ENCODE peak calls at places on chromosomes 12 and 14, in five cellular contexts. E is A549, B is lung, K is Peyer's patch, Q is ascending aorta. A is an unnamed sample.

GRCh38 chr12:32148372-32148771 is 41.7 kb downstream of the BICD1 start:
- DNase-seq in B (no peak), K (no peak), Q (no peak), E (peak), A (no peak)

GRCh38 chr12:765861-766260 is 13.5 kb downstream of the WNK1 start:
- DNase-seq in Q (no peak), B (no peak), E (no peak), K (no peak), A (no peak)

GRCh38 chr12:106583578-106584103 is 837 bp downstream of the RFX4 start:
- DNase-seq in K (no peak), B (no peak), Q (no peak), E (peak), A (no peak)

GRCh38 chr14:24145700-24146621 is at the start of gene PSME2:
- DNase-seq in Q (no peak), E (no peak), B (no peak), K (no peak), A (no peak)

GRCh38 chr12:25052191-25053020 is 103.5 kb upstream of the BCAT1 start:
- DNase-seq in B (peak), K (peak), E (no peak), Q (no peak), A (no peak)

GRCh38 chr12:121839993-121840761 is 18.5 kb downstream of the HPD start:
- DNase-seq in K (no peak), B (peak), E (no peak), Q (no peak), A (peak)

GRCh38 chr12:38116968-38117367 is 199.6 kb upstream of the ALG10B start:
- DNase-seq in B (no peak), E (no peak), Q (no peak), K (no peak), A (no peak)

GRCh38 chr14:32727827-32728226 is 210.9 kb upstream of the NPAS3 start:
- DNase-seq in B (no peak), K (no peak), Q (no peak), E (no peak), A (no peak)

GRCh38 chr12:77190022-77190421 is 124.7 kb upstream of the E2F7 start:
- DNase-seq in Q (no peak), K (no peak), E (no peak), B (no peak), A (no peak)

GRCh38 chr12:107571492-107571891 is 114.1 kb upstream of the PWP1 start:
- DNase-seq in E (no peak), Q (no peak), B (no peak), K (no peak), A (no peak)

GRCh38 chr12:132395908-132396305 is 66.5 kb upstream of the GALNT9 start:
- DNase-seq in Q (peak), B (no peak), E (no peak), K (no peak), A (no peak)

GRCh38 chr12:110744697-110745264 is 2.1 kb upstream of the PPP1CC start:
- DNase-seq in E (peak), Q (peak), B (no peak), K (no peak), A (no peak)

GRCh38 chr12:48105321-48105866 is 485 bp downstream of the SENP1 start:
- DNase-seq in K (no peak), E (no peak), B (no peak), Q (no peak), A (peak)

GRCh38 chr12:126627596-126627995 is 1562.4 kb downstream of the AACS start:
- DNase-seq in B (no peak), E (no peak), Q (no peak), K (no peak), A (no peak)

GRCh38 chr12:71877335-71878121 is 38.0 kb downstream of the TBC1D15 start:
- DNase-seq in K (no peak), Q (no peak), E (no peak), B (no peak), A (no peak)

GRCh38 chr12:94193623-94194022 is 45.2 kb downstream of the PLXNC1 start:
- DNase-seq in K (no peak), E (no peak), Q (no peak), B (no peak), A (no peak)

GRCh38 chr12:94190623-94191022 is 42.2 kb downstream of the PLXNC1 start:
- DNase-seq in K (no peak), E (no peak), B (no peak), Q (no peak), A (no peak)

GRCh38 chr12:94191023-94191422 is 42.6 kb downstream of the PLXNC1 start:
- DNase-seq in B (no peak), K (no peak), E (no peak), Q (no peak), A (no peak)

GRCh38 chr12:94193168-94193567 is 44.8 kb downstream of the PLXNC1 start:
- DNase-seq in K (no peak), Q (no peak), B (no peak), E (no peak), A (no peak)

DNA sequence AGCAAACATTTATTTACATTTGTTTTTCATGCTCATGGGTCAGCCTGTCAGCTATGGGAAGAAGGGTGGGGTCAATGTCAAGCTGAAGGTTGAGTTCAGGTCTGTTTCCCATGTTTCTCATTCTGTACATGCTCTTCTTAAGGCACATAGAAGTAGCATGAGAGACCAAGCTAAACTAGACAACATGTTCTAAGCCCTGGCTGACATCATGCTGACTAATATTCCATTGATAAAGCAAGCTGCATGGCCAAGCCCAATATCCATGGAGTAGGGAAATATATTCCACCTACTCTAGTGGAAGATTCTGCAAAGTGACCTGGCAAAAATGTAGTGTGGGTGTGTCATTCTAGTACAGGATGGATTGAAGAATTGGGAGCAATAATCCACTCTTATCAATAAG is 44.1 kb downstream of the PLXNC1 start:
- DNase-seq in B (no peak), K (no peak), E (no peak), Q (no peak), A (no peak)
- H3K4me3 ChIP-seq in B (no peak), K (no peak), E (no peak), Q (no peak), A (no peak)

GRCh38 chr14:77007975-77008421 is 20.5 kb downstream of the IRF2BPL start:
- DNase-seq in Q (peak), K (no peak), B (peak), E (no peak), A (peak)
- H3K27ac ChIP-seq in Q (peak), K (peak), B (peak), E (peak), A (peak)

DNA sequence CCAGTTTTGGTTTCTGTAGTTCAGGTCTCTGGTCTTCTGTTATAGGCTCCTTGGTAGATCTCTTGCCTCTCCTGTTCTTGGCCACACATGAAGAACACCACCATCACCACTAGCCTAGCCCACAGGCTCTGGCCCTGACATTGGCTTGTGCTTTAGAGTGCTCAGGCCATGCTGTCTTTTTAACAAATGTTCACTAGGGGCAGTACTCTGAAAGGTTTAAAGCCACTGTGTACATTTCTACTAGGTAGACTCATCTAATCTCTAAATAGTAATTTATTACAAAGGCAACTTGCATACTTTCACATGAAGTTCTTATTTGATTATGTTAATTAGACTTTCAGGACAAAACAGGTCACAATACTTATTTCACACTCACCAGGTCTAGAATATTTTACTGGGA is 38.3 kb downstream of the PDE6H start:
- DNase-seq in Q (no peak), E (peak), K (no peak), B (no peak), A (no peak)
- TF ChIP-seq CTCF in Q (no peak), E (no peak), K (no peak), B (no peak), A (no peak)

GRCh38 chr12:116392061-116392460 is 114.6 kb upstream of the MED13L start:
- DNase-seq in K (no peak), E (no peak), B (no peak), Q (no peak), A (no peak)

GRCh38 chr12:116389990-116390655 is 112.6 kb upstream of the MED13L start:
- DNase-seq in B (no peak), E (peak), Q (peak), K (no peak), A (no peak)

GRCh38 chr12:116389326-116389725 is 111.8 kb upstream of the MED13L start:
- DNase-seq in K (no peak), B (no peak), E (no peak), Q (no peak), A (no peak)

GRCh38 chr12:116390656-116391335 is 113.3 kb upstream of the MED13L start:
- DNase-seq in Q (no peak), K (no peak), E (no peak), B (no peak), A (no peak)

GRCh38 chr12:116391501-116391900 is 114.0 kb upstream of the MED13L start:
- DNase-seq in K (no peak), B (no peak), E (no peak), Q (no peak), A (no peak)
- H3K4me3 ChIP-seq in K (no peak), B (no peak), E (no peak), Q (no peak), A (no peak)

GRCh38 chr12:42957136-42957535 is 367.6 kb upstream of the PRICKLE1 start:
- DNase-seq in E (no peak), K (no peak), Q (no peak), B (no peak), A (no peak)
- H3K27ac ChIP-seq in E (no peak), K (no peak), Q (no peak), B (no peak), A (no peak)

GRCh38 chr12:43282106-43282505 is 269.9 kb downstream of the ADAMTS20 start:
- DNase-seq in Q (no peak), B (no peak), K (no peak), E (peak), A (no peak)
- TF ChIP-seq CTCF in Q (no peak), B (no peak), K (peak), E (peak), A (no peak)

GRCh38 chr12:57087689-57088441 is 1.0 kb upstream of the NAB2 start:
- DNase-seq in B (peak), Q (peak), K (peak), E (peak), A (peak)

GRCh38 chr12:57089259-57090245 is 638 bp downstream of the NAB2 start:
- DNase-seq in Q (peak), K (peak), B (peak), E (no peak), A (peak)

GRCh38 chr12:57086951-57087688 is 1.8 kb upstream of the NAB2 start:
- DNase-seq in Q (peak), K (peak), B (peak), E (peak), A (peak)

GRCh38 chr12:57088442-57089258 is at the start of gene NAB2:
- DNase-seq in Q (peak), E (peak), K (peak), B (peak), A (peak)

DNA sequence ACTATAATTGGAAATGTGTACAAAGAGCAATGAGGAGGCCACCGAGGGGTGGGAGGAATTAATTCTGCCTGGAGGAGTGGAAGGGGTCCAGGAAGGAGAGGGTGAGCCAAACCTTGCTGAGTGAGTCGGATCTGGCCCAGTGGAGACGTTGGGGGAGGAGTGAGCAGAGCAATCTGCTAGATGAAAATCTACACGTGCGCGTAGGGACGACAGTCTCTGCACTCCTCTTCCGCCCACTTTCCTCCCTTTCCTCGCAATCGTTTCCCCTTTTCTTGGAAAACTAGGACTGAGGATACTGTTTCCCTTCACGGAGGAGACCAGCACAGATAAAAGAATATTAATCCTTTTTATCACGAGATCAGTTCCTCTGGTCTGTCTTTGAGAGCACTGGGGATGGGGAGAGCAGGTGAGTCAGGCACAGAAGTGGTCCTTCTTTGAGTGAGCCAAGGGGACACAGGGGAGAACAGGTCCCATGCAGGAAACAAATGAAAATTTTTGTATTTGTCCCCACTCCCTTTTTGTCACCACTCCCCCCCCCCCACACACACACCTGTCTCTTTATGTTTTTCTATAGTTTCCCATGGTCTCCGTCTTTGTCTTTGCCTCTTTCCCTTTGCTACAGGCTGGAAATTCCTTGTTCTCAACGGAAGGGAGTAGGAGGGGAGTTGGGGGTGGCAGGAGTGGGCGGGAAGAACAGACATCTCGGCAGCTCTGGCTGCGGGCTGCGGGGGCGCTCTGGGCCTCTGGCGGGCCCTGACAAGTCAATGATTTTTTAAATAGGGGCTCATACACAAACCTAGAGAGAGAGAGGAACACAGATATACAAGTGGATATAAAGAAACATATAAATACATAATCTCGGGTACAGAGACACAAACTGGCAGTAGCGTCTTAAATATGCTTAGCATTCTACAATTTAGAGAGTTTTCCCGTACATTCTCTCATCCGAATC is 2.6 kb upstream of the NAB2 start:
- DNase-seq in E (peak), Q (peak), B (no peak), K (peak), A (no peak)
- H3K4me3 ChIP-seq in E (peak), Q (peak), B (peak), K (peak), A (peak)

DNA sequence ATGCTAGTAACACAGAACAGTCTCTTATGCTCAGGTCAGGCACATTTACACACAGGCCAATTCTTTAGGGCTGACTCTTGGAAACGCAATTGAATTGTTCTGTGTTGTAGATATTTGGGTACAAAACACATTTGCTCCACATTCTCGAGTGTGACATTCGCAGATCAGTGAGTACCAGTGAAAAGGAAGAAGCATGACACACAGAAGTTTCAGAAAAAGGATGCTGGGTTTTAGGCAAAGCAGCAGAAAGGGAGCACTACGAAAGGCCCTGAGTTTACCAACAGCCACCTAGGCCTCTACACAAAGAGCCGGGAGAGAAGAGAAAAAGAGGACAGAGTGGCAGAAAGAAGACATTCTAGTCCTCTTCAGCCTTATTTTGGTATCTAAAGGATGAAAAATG is 254.4 kb upstream of the BTG1 start:
- DNase-seq in Q (no peak), K (peak), E (no peak), B (no peak), A (no peak)
- H3K27ac ChIP-seq in Q (no peak), K (peak), E (no peak), B (no peak), A (no peak)

GRCh38 chr12:120687570-120688289 is 781 bp downstream of the MLEC start:
- DNase-seq in B (peak), E (no peak), Q (no peak), K (no peak), A (no peak)

GRCh38 chr12:120686151-120686689 is 729 bp upstream of the MLEC start:
- DNase-seq in K (peak), Q (peak), E (peak), B (peak), A (peak)

GRCh38 chr12:120684523-120684932 is 2.4 kb upstream of the MLEC start:
- DNase-seq in B (no peak), Q (no peak), K (no peak), E (peak), A (no peak)

GRCh38 chr12:120688527-120689071 is 1.6 kb downstream of the MLEC start:
- DNase-seq in E (no peak), K (no peak), Q (no peak), B (no peak), A (no peak)

GRCh38 chr12:120686690-120687569 is at the start of gene MLEC:
- DNase-seq in K (peak), E (peak), Q (peak), B (peak), A (peak)
- TF ChIP-seq CTCF in K (peak), E (no peak), Q (no peak), B (no peak), A (peak)

A was measured in coronary artery.